ENCODE peak calls at places on chromosomes 7 and 10, in four cellular contexts. One of them, this sample, is unnamed.

GRCh38 chr7:115471891-115472290 is 550.0 kb downstream of the MDFIC start:
- DNase-seq in A549: no peak
- DNase-seq in T-helper 17 cell: no peak
- DNase-seq in left cardiac atrium: no peak
- DNase-seq in this sample: no peak

GRCh38 chr7:154424370-154424769 is 372.2 kb downstream of the DPP6 start:
- DNase-seq in A549: no peak
- DNase-seq in left cardiac atrium: no peak
- DNase-seq in T-helper 17 cell: no peak
- DNase-seq in this sample: no peak

GRCh38 chr10:129078322-129078721 is 388.7 kb upstream of the MGMT start:
- DNase-seq in A549: no peak
- DNase-seq in T-helper 17 cell: no peak
- DNase-seq in left cardiac atrium: no peak
- DNase-seq in this sample: no peak

GRCh38 chr10:72483452-72483851 is 128.7 kb upstream of the DNAJB12 start:
- DNase-seq in T-helper 17 cell: no peak
- DNase-seq in left cardiac atrium: no peak
- DNase-seq in A549: no peak
- DNase-seq in this sample: no peak

GRCh38 chr10:122648599-122649428 is 50.8 kb downstream of the C10orf120 start:
- DNase-seq in left cardiac atrium: peak
- DNase-seq in A549: peak
- DNase-seq in T-helper 17 cell: no peak
- DNase-seq in this sample: no peak

GRCh38 chr10:120861200-120861599 is 10.0 kb downstream of the WDR11 start:
- DNase-seq in A549: no peak
- DNase-seq in left cardiac atrium: no peak
- DNase-seq in T-helper 17 cell: no peak
- DNase-seq in this sample: no peak

GRCh38 chr10:28326516-28327493 is 23.9 kb upstream of the MPP7 start:
- DNase-seq in left cardiac atrium: no peak
- DNase-seq in A549: no peak
- DNase-seq in T-helper 17 cell: no peak
- DNase-seq in this sample: no peak

GRCh38 chr10:7622969-7623368 is 43.8 kb downstream of the ITIH5 start:
- DNase-seq in T-helper 17 cell: no peak
- DNase-seq in left cardiac atrium: no peak
- DNase-seq in A549: no peak
- DNase-seq in this sample: peak

GRCh38 chr7:30027915-30028748 is at the start of gene PLEKHA8:
- DNase-seq in left cardiac atrium: peak
- DNase-seq in A549: peak
- DNase-seq in T-helper 17 cell: peak
- DNase-seq in this sample: peak

GRCh38 chr10:100847440-100847839 is 65.3 kb upstream of the SLF2 start:
- DNase-seq in A549: peak
- DNase-seq in T-helper 17 cell: no peak
- DNase-seq in left cardiac atrium: no peak
- DNase-seq in this sample: no peak

GRCh38 chr7:68770649-68771048 is 827.6 kb upstream of the AUTS2 start:
- DNase-seq in T-helper 17 cell: no peak
- DNase-seq in left cardiac atrium: peak
- DNase-seq in A549: no peak
- DNase-seq in this sample: no peak

This sample was measured in B cell.